ENCODE peak calls at places on chromosomes 4 and X, in ten cellular contexts. One of them, this sample, is unnamed.

GRCh38 chr4:7936963-7937362 is 2.7 kb downstream of the AFAP1 start:
- DNase-seq in effector memory CD4-positive, alpha-beta T cell: no peak
- DNase-seq in heart left ventricle: no peak
- DNase-seq in esophagus muscularis mucosa: no peak
- DNase-seq in hepatocyte: no peak
- DNase-seq in activated CD8-positive, alpha-beta memory T cell treated with anti-CD3 and anti-CD28 coated beads for 1 hour: no peak
- DNase-seq in nephron progenitor cell: no peak
- DNase-seq in iPS-NIHi11: no peak
- DNase-seq in stimulated activated CD4-positive, alpha-beta T cell treated with anti-CD3 and anti-CD28 coated beads, Interleukin-2, amount 100 ng/mL, for 48 hours: no peak
- DNase-seq in stimulated activated CD8-positive, alpha-beta memory T cell treated with anti-CD3 and anti-CD28 coated beads, Interleukin-7, amount 100 ng/mL, for 1 hour: no peak
- DNase-seq in this sample: no peak

GRCh38 chrX:39985551-39985950 is 112.2 kb downstream of the BCOR start:
- DNase-seq in iPS-NIHi11: no peak
- DNase-seq in heart left ventricle: no peak
- DNase-seq in effector memory CD4-positive, alpha-beta T cell: no peak
- DNase-seq in activated CD8-positive, alpha-beta memory T cell treated with anti-CD3 and anti-CD28 coated beads for 1 hour: no peak
- DNase-seq in stimulated activated CD4-positive, alpha-beta T cell treated with anti-CD3 and anti-CD28 coated beads, Interleukin-2, amount 100 ng/mL, for 48 hours: no peak
- DNase-seq in stimulated activated CD8-positive, alpha-beta memory T cell treated with anti-CD3 and anti-CD28 coated beads, Interleukin-7, amount 100 ng/mL, for 1 hour: no peak
- DNase-seq in nephron progenitor cell: no peak
- DNase-seq in hepatocyte: no peak
- DNase-seq in esophagus muscularis mucosa: no peak
- DNase-seq in this sample: no peak

GRCh38 chrX:101383679-101384078 is 2.3 kb downstream of the BTK start:
- DNase-seq in nephron progenitor cell: no peak
- DNase-seq in iPS-NIHi11: no peak
- DNase-seq in stimulated activated CD8-positive, alpha-beta memory T cell treated with anti-CD3 and anti-CD28 coated beads, Interleukin-7, amount 100 ng/mL, for 1 hour: no peak
- DNase-seq in heart left ventricle: no peak
- DNase-seq in esophagus muscularis mucosa: no peak
- DNase-seq in effector memory CD4-positive, alpha-beta T cell: no peak
- DNase-seq in hepatocyte: no peak
- DNase-seq in stimulated activated CD4-positive, alpha-beta T cell treated with anti-CD3 and anti-CD28 coated beads, Interleukin-2, amount 100 ng/mL, for 48 hours: no peak
- DNase-seq in activated CD8-positive, alpha-beta memory T cell treated with anti-CD3 and anti-CD28 coated beads for 1 hour: no peak
- DNase-seq in this sample: no peak

GRCh38 chrX:129556806-129557315 is 16.8 kb downstream of the OCRL start:
- DNase-seq in hepatocyte: no peak
- DNase-seq in activated CD8-positive, alpha-beta memory T cell treated with anti-CD3 and anti-CD28 coated beads for 1 hour: no peak
- DNase-seq in esophagus muscularis mucosa: no peak
- DNase-seq in stimulated activated CD8-positive, alpha-beta memory T cell treated with anti-CD3 and anti-CD28 coated beads, Interleukin-7, amount 100 ng/mL, for 1 hour: no peak
- DNase-seq in effector memory CD4-positive, alpha-beta T cell: no peak
- DNase-seq in heart left ventricle: no peak
- DNase-seq in iPS-NIHi11: no peak
- DNase-seq in nephron progenitor cell: no peak
- DNase-seq in stimulated activated CD4-positive, alpha-beta T cell treated with anti-CD3 and anti-CD28 coated beads, Interleukin-2, amount 100 ng/mL, for 48 hours: no peak
- DNase-seq in this sample: no peak

GRCh38 chrX:130637591-130637990 is 235.8 kb downstream of the RBMX2 start:
- DNase-seq in iPS-NIHi11: no peak
- DNase-seq in effector memory CD4-positive, alpha-beta T cell: no peak
- DNase-seq in esophagus muscularis mucosa: no peak
- DNase-seq in activated CD8-positive, alpha-beta memory T cell treated with anti-CD3 and anti-CD28 coated beads for 1 hour: no peak
- DNase-seq in heart left ventricle: no peak
- DNase-seq in hepatocyte: no peak
- DNase-seq in nephron progenitor cell: no peak
- DNase-seq in stimulated activated CD8-positive, alpha-beta memory T cell treated with anti-CD3 and anti-CD28 coated beads, Interleukin-7, amount 100 ng/mL, for 1 hour: no peak
- DNase-seq in stimulated activated CD4-positive, alpha-beta T cell treated with anti-CD3 and anti-CD28 coated beads, Interleukin-2, amount 100 ng/mL, for 48 hours: no peak
- DNase-seq in this sample: no peak

GRCh38 chrX:16113978-16114554 is 9.3 kb upstream of the GRPR start:
- DNase-seq in heart left ventricle: no peak
- DNase-seq in esophagus muscularis mucosa: no peak
- DNase-seq in iPS-NIHi11: no peak
- DNase-seq in stimulated activated CD4-positive, alpha-beta T cell treated with anti-CD3 and anti-CD28 coated beads, Interleukin-2, amount 100 ng/mL, for 48 hours: no peak
- DNase-seq in effector memory CD4-positive, alpha-beta T cell: no peak
- DNase-seq in stimulated activated CD8-positive, alpha-beta memory T cell treated with anti-CD3 and anti-CD28 coated beads, Interleukin-7, amount 100 ng/mL, for 1 hour: no peak
- DNase-seq in nephron progenitor cell: no peak
- DNase-seq in activated CD8-positive, alpha-beta memory T cell treated with anti-CD3 and anti-CD28 coated beads for 1 hour: no peak
- DNase-seq in hepatocyte: no peak
- DNase-seq in this sample: no peak

GRCh38 chr4:98615991-98616390 is 42.4 kb downstream of the TSPAN5 start:
- DNase-seq in nephron progenitor cell: no peak
- DNase-seq in activated CD8-positive, alpha-beta memory T cell treated with anti-CD3 and anti-CD28 coated beads for 1 hour: no peak
- DNase-seq in stimulated activated CD4-positive, alpha-beta T cell treated with anti-CD3 and anti-CD28 coated beads, Interleukin-2, amount 100 ng/mL, for 48 hours: no peak
- DNase-seq in effector memory CD4-positive, alpha-beta T cell: no peak
- DNase-seq in iPS-NIHi11: no peak
- DNase-seq in stimulated activated CD8-positive, alpha-beta memory T cell treated with anti-CD3 and anti-CD28 coated beads, Interleukin-7, amount 100 ng/mL, for 1 hour: no peak
- DNase-seq in hepatocyte: no peak
- DNase-seq in heart left ventricle: no peak
- DNase-seq in esophagus muscularis mucosa: no peak
- DNase-seq in this sample: no peak

GRCh38 chrX:74242050-74242449 is 61.9 kb upstream of the ZCCHC13 start:
- DNase-seq in effector memory CD4-positive, alpha-beta T cell: no peak
- DNase-seq in stimulated activated CD8-positive, alpha-beta memory T cell treated with anti-CD3 and anti-CD28 coated beads, Interleukin-7, amount 100 ng/mL, for 1 hour: no peak
- DNase-seq in heart left ventricle: no peak
- DNase-seq in stimulated activated CD4-positive, alpha-beta T cell treated with anti-CD3 and anti-CD28 coated beads, Interleukin-2, amount 100 ng/mL, for 48 hours: no peak
- DNase-seq in nephron progenitor cell: no peak
- DNase-seq in hepatocyte: no peak
- DNase-seq in activated CD8-positive, alpha-beta memory T cell treated with anti-CD3 and anti-CD28 coated beads for 1 hour: no peak
- DNase-seq in esophagus muscularis mucosa: no peak
- DNase-seq in iPS-NIHi11: no peak
- DNase-seq in this sample: no peak

GRCh38 chr4:11710484-11710883 is 281.8 kb upstream of the HS3ST1 start:
- DNase-seq in activated CD8-positive, alpha-beta memory T cell treated with anti-CD3 and anti-CD28 coated beads for 1 hour: no peak
- DNase-seq in stimulated activated CD8-positive, alpha-beta memory T cell treated with anti-CD3 and anti-CD28 coated beads, Interleukin-7, amount 100 ng/mL, for 1 hour: no peak
- DNase-seq in heart left ventricle: no peak
- DNase-seq in effector memory CD4-positive, alpha-beta T cell: no peak
- DNase-seq in nephron progenitor cell: no peak
- DNase-seq in stimulated activated CD4-positive, alpha-beta T cell treated with anti-CD3 and anti-CD28 coated beads, Interleukin-2, amount 100 ng/mL, for 48 hours: no peak
- DNase-seq in iPS-NIHi11: no peak
- DNase-seq in esophagus muscularis mucosa: no peak
- DNase-seq in hepatocyte: no peak
- DNase-seq in this sample: no peak

GRCh38 chrX:129721414-129721813 is 17.4 kb upstream of the XPNPEP2 start:
- DNase-seq in stimulated activated CD4-positive, alpha-beta T cell treated with anti-CD3 and anti-CD28 coated beads, Interleukin-2, amount 100 ng/mL, for 48 hours: no peak
- DNase-seq in iPS-NIHi11: no peak
- DNase-seq in activated CD8-positive, alpha-beta memory T cell treated with anti-CD3 and anti-CD28 coated beads for 1 hour: no peak
- DNase-seq in effector memory CD4-positive, alpha-beta T cell: no peak
- DNase-seq in heart left ventricle: no peak
- DNase-seq in hepatocyte: no peak
- DNase-seq in esophagus muscularis mucosa: no peak
- DNase-seq in nephron progenitor cell: no peak
- DNase-seq in stimulated activated CD8-positive, alpha-beta memory T cell treated with anti-CD3 and anti-CD28 coated beads, Interleukin-7, amount 100 ng/mL, for 1 hour: no peak
- DNase-seq in this sample: no peak

GRCh38 chrX:77900688-77901087 is 1.4 kb downstream of the COX7B start:
- DNase-seq in stimulated activated CD8-positive, alpha-beta memory T cell treated with anti-CD3 and anti-CD28 coated beads, Interleukin-7, amount 100 ng/mL, for 1 hour: no peak
- DNase-seq in nephron progenitor cell: no peak
- DNase-seq in activated CD8-positive, alpha-beta memory T cell treated with anti-CD3 and anti-CD28 coated beads for 1 hour: no peak
- DNase-seq in heart left ventricle: no peak
- DNase-seq in iPS-NIHi11: no peak
- DNase-seq in effector memory CD4-positive, alpha-beta T cell: no peak
- DNase-seq in hepatocyte: no peak
- DNase-seq in stimulated activated CD4-positive, alpha-beta T cell treated with anti-CD3 and anti-CD28 coated beads, Interleukin-2, amount 100 ng/mL, for 48 hours: no peak
- DNase-seq in esophagus muscularis mucosa: no peak
- DNase-seq in this sample: no peak

GRCh38 chr4:52015366-52015765 is 4.8 kb downstream of the LRRC66 start:
- DNase-seq in effector memory CD4-positive, alpha-beta T cell: no peak
- DNase-seq in iPS-NIHi11: peak
- DNase-seq in nephron progenitor cell: no peak
- DNase-seq in hepatocyte: peak
- DNase-seq in esophagus muscularis mucosa: no peak
- DNase-seq in heart left ventricle: no peak
- DNase-seq in stimulated activated CD8-positive, alpha-beta memory T cell treated with anti-CD3 and anti-CD28 coated beads, Interleukin-7, amount 100 ng/mL, for 1 hour: no peak
- DNase-seq in stimulated activated CD4-positive, alpha-beta T cell treated with anti-CD3 and anti-CD28 coated beads, Interleukin-2, amount 100 ng/mL, for 48 hours: no peak
- DNase-seq in activated CD8-positive, alpha-beta memory T cell treated with anti-CD3 and anti-CD28 coated beads for 1 hour: no peak
- DNase-seq in this sample: no peak

GRCh38 chr4:54840992-54841768 is 183.4 kb downstream of the KIT start:
- DNase-seq in activated CD8-positive, alpha-beta memory T cell treated with anti-CD3 and anti-CD28 coated beads for 1 hour: no peak
- DNase-seq in nephron progenitor cell: no peak
- DNase-seq in iPS-NIHi11: no peak
- DNase-seq in stimulated activated CD8-positive, alpha-beta memory T cell treated with anti-CD3 and anti-CD28 coated beads, Interleukin-7, amount 100 ng/mL, for 1 hour: no peak
- DNase-seq in stimulated activated CD4-positive, alpha-beta T cell treated with anti-CD3 and anti-CD28 coated beads, Interleukin-2, amount 100 ng/mL, for 48 hours: no peak
- DNase-seq in heart left ventricle: no peak
- DNase-seq in hepatocyte: peak
- DNase-seq in esophagus muscularis mucosa: no peak
- DNase-seq in effector memory CD4-positive, alpha-beta T cell: no peak
- DNase-seq in this sample: no peak

GRCh38 chrX:30538271-30538670 is 39.3 kb downstream of the TASL start:
- DNase-seq in iPS-NIHi11: no peak
- DNase-seq in activated CD8-positive, alpha-beta memory T cell treated with anti-CD3 and anti-CD28 coated beads for 1 hour: no peak
- DNase-seq in esophagus muscularis mucosa: no peak
- DNase-seq in stimulated activated CD8-positive, alpha-beta memory T cell treated with anti-CD3 and anti-CD28 coated beads, Interleukin-7, amount 100 ng/mL, for 1 hour: no peak
- DNase-seq in effector memory CD4-positive, alpha-beta T cell: no peak
- DNase-seq in hepatocyte: no peak
- DNase-seq in stimulated activated CD4-positive, alpha-beta T cell treated with anti-CD3 and anti-CD28 coated beads, Interleukin-2, amount 100 ng/mL, for 48 hours: no peak
- DNase-seq in heart left ventricle: no peak
- DNase-seq in nephron progenitor cell: no peak
- DNase-seq in this sample: no peak

GRCh38 chrX:119529355-119530276 is 35.6 kb downstream of the STEEP1 start:
- DNase-seq in effector memory CD4-positive, alpha-beta T cell: no peak
- DNase-seq in nephron progenitor cell: no peak
- DNase-seq in stimulated activated CD4-positive, alpha-beta T cell treated with anti-CD3 and anti-CD28 coated beads, Interleukin-2, amount 100 ng/mL, for 48 hours: no peak
- DNase-seq in activated CD8-positive, alpha-beta memory T cell treated with anti-CD3 and anti-CD28 coated beads for 1 hour: no peak
- DNase-seq in heart left ventricle: no peak
- DNase-seq in esophagus muscularis mucosa: no peak
- DNase-seq in iPS-NIHi11: no peak
- DNase-seq in hepatocyte: no peak
- DNase-seq in stimulated activated CD8-positive, alpha-beta memory T cell treated with anti-CD3 and anti-CD28 coated beads, Interleukin-7, amount 100 ng/mL, for 1 hour: no peak
- DNase-seq in this sample: no peak

GRCh38 chr4:88725986-88726385 is 28.4 kb upstream of the NAP1L5 start:
- DNase-seq in activated CD8-positive, alpha-beta memory T cell treated with anti-CD3 and anti-CD28 coated beads for 1 hour: no peak
- DNase-seq in effector memory CD4-positive, alpha-beta T cell: no peak
- DNase-seq in esophagus muscularis mucosa: no peak
- DNase-seq in stimulated activated CD8-positive, alpha-beta memory T cell treated with anti-CD3 and anti-CD28 coated beads, Interleukin-7, amount 100 ng/mL, for 1 hour: no peak
- DNase-seq in stimulated activated CD4-positive, alpha-beta T cell treated with anti-CD3 and anti-CD28 coated beads, Interleukin-2, amount 100 ng/mL, for 48 hours: no peak
- DNase-seq in heart left ventricle: no peak
- DNase-seq in nephron progenitor cell: no peak
- DNase-seq in hepatocyte: no peak
- DNase-seq in iPS-NIHi11: no peak
- DNase-seq in this sample: no peak

GRCh38 chrX:15834827-15835595 is 19.6 kb downstream of the AP1S2 start:
- DNase-seq in nephron progenitor cell: no peak
- DNase-seq in hepatocyte: peak
- DNase-seq in esophagus muscularis mucosa: no peak
- DNase-seq in effector memory CD4-positive, alpha-beta T cell: no peak
- DNase-seq in iPS-NIHi11: no peak
- DNase-seq in activated CD8-positive, alpha-beta memory T cell treated with anti-CD3 and anti-CD28 coated beads for 1 hour: no peak
- DNase-seq in heart left ventricle: no peak
- DNase-seq in stimulated activated CD4-positive, alpha-beta T cell treated with anti-CD3 and anti-CD28 coated beads, Interleukin-2, amount 100 ng/mL, for 48 hours: no peak
- DNase-seq in stimulated activated CD8-positive, alpha-beta memory T cell treated with anti-CD3 and anti-CD28 coated beads, Interleukin-7, amount 100 ng/mL, for 1 hour: no peak
- DNase-seq in this sample: no peak

GRCh38 chrX:44669626-44670025 is 127.0 kb upstream of the FUNDC1 start:
- DNase-seq in stimulated activated CD4-positive, alpha-beta T cell treated with anti-CD3 and anti-CD28 coated beads, Interleukin-2, amount 100 ng/mL, for 48 hours: no peak
- DNase-seq in activated CD8-positive, alpha-beta memory T cell treated with anti-CD3 and anti-CD28 coated beads for 1 hour: no peak
- DNase-seq in esophagus muscularis mucosa: no peak
- DNase-seq in heart left ventricle: no peak
- DNase-seq in stimulated activated CD8-positive, alpha-beta memory T cell treated with anti-CD3 and anti-CD28 coated beads, Interleukin-7, amount 100 ng/mL, for 1 hour: no peak
- DNase-seq in nephron progenitor cell: no peak
- DNase-seq in hepatocyte: no peak
- DNase-seq in iPS-NIHi11: no peak
- DNase-seq in effector memory CD4-positive, alpha-beta T cell: no peak
- DNase-seq in this sample: no peak

GRCh38 chr4:97770222-97770621 is 373.1 kb downstream of the STPG2 start:
- DNase-seq in stimulated activated CD8-positive, alpha-beta memory T cell treated with anti-CD3 and anti-CD28 coated beads, Interleukin-7, amount 100 ng/mL, for 1 hour: no peak
- DNase-seq in esophagus muscularis mucosa: no peak
- DNase-seq in hepatocyte: no peak
- DNase-seq in heart left ventricle: no peak
- DNase-seq in effector memory CD4-positive, alpha-beta T cell: no peak
- DNase-seq in activated CD8-positive, alpha-beta memory T cell treated with anti-CD3 and anti-CD28 coated beads for 1 hour: no peak
- DNase-seq in iPS-NIHi11: no peak
- DNase-seq in stimulated activated CD4-positive, alpha-beta T cell treated with anti-CD3 and anti-CD28 coated beads, Interleukin-2, amount 100 ng/mL, for 48 hours: no peak
- DNase-seq in nephron progenitor cell: no peak
- DNase-seq in this sample: no peak

GRCh38 chr4:13483142-13484044 is 747 bp downstream of the RAB28 start:
- DNase-seq in stimulated activated CD4-positive, alpha-beta T cell treated with anti-CD3 and anti-CD28 coated beads, Interleukin-2, amount 100 ng/mL, for 48 hours: peak
- DNase-seq in stimulated activated CD8-positive, alpha-beta memory T cell treated with anti-CD3 and anti-CD28 coated beads, Interleukin-7, amount 100 ng/mL, for 1 hour: no peak
- DNase-seq in iPS-NIHi11: peak
- DNase-seq in hepatocyte: peak
- DNase-seq in effector memory CD4-positive, alpha-beta T cell: no peak
- DNase-seq in nephron progenitor cell: peak
- DNase-seq in heart left ventricle: peak
- DNase-seq in activated CD8-positive, alpha-beta memory T cell treated with anti-CD3 and anti-CD28 coated beads for 1 hour: no peak
- DNase-seq in esophagus muscularis mucosa: peak
- DNase-seq in this sample: no peak

GRCh38 chr4:749771-750666 is 44.4 kb downstream of the PCGF3 start:
- DNase-seq in nephron progenitor cell: no peak
- DNase-seq in stimulated activated CD4-positive, alpha-beta T cell treated with anti-CD3 and anti-CD28 coated beads, Interleukin-2, amount 100 ng/mL, for 48 hours: no peak
- DNase-seq in stimulated activated CD8-positive, alpha-beta memory T cell treated with anti-CD3 and anti-CD28 coated beads, Interleukin-7, amount 100 ng/mL, for 1 hour: no peak
- DNase-seq in hepatocyte: no peak
- DNase-seq in esophagus muscularis mucosa: no peak
- DNase-seq in effector memory CD4-positive, alpha-beta T cell: no peak
- DNase-seq in iPS-NIHi11: no peak
- DNase-seq in activated CD8-positive, alpha-beta memory T cell treated with anti-CD3 and anti-CD28 coated beads for 1 hour: no peak
- DNase-seq in heart left ventricle: no peak
- DNase-seq in this sample: no peak

GRCh38 chr4:19213388-19213787 is 1038.3 kb upstream of the SLIT2 start:
- DNase-seq in iPS-NIHi11: no peak
- DNase-seq in hepatocyte: no peak
- DNase-seq in activated CD8-positive, alpha-beta memory T cell treated with anti-CD3 and anti-CD28 coated beads for 1 hour: no peak
- DNase-seq in heart left ventricle: no peak
- DNase-seq in nephron progenitor cell: no peak
- DNase-seq in esophagus muscularis mucosa: no peak
- DNase-seq in stimulated activated CD8-positive, alpha-beta memory T cell treated with anti-CD3 and anti-CD28 coated beads, Interleukin-7, amount 100 ng/mL, for 1 hour: no peak
- DNase-seq in effector memory CD4-positive, alpha-beta T cell: no peak
- DNase-seq in stimulated activated CD4-positive, alpha-beta T cell treated with anti-CD3 and anti-CD28 coated beads, Interleukin-2, amount 100 ng/mL, for 48 hours: no peak
- DNase-seq in this sample: no peak

GRCh38 chrX:133495464-133496391 is 80.4 kb upstream of the GPC4 start:
- DNase-seq in stimulated activated CD8-positive, alpha-beta memory T cell treated with anti-CD3 and anti-CD28 coated beads, Interleukin-7, amount 100 ng/mL, for 1 hour: no peak
- DNase-seq in stimulated activated CD4-positive, alpha-beta T cell treated with anti-CD3 and anti-CD28 coated beads, Interleukin-2, amount 100 ng/mL, for 48 hours: no peak
- DNase-seq in hepatocyte: peak
- DNase-seq in heart left ventricle: no peak
- DNase-seq in activated CD8-positive, alpha-beta memory T cell treated with anti-CD3 and anti-CD28 coated beads for 1 hour: no peak
- DNase-seq in iPS-NIHi11: no peak
- DNase-seq in nephron progenitor cell: no peak
- DNase-seq in effector memory CD4-positive, alpha-beta T cell: no peak
- DNase-seq in esophagus muscularis mucosa: no peak
- DNase-seq in this sample: no peak

GRCh38 chr4:112517067-112517588 is 1.1 kb upstream of the NEUROG2 start:
- DNase-seq in stimulated activated CD8-positive, alpha-beta memory T cell treated with anti-CD3 and anti-CD28 coated beads, Interleukin-7, amount 100 ng/mL, for 1 hour: no peak
- DNase-seq in iPS-NIHi11: no peak
- DNase-seq in hepatocyte: no peak
- DNase-seq in heart left ventricle: no peak
- DNase-seq in nephron progenitor cell: peak
- DNase-seq in stimulated activated CD4-positive, alpha-beta T cell treated with anti-CD3 and anti-CD28 coated beads, Interleukin-2, amount 100 ng/mL, for 48 hours: no peak
- DNase-seq in esophagus muscularis mucosa: no peak
- DNase-seq in activated CD8-positive, alpha-beta memory T cell treated with anti-CD3 and anti-CD28 coated beads for 1 hour: no peak
- DNase-seq in effector memory CD4-positive, alpha-beta T cell: no peak
- DNase-seq in this sample: no peak

GRCh38 chr4:112604590-112604989 is 32.1 kb downstream of the ZGRF1 start:
- DNase-seq in stimulated activated CD4-positive, alpha-beta T cell treated with anti-CD3 and anti-CD28 coated beads, Interleukin-2, amount 100 ng/mL, for 48 hours: peak
- DNase-seq in iPS-NIHi11: peak
- DNase-seq in stimulated activated CD8-positive, alpha-beta memory T cell treated with anti-CD3 and anti-CD28 coated beads, Interleukin-7, amount 100 ng/mL, for 1 hour: no peak
- DNase-seq in activated CD8-positive, alpha-beta memory T cell treated with anti-CD3 and anti-CD28 coated beads for 1 hour: no peak
- DNase-seq in heart left ventricle: no peak
- DNase-seq in hepatocyte: peak
- DNase-seq in nephron progenitor cell: peak
- DNase-seq in effector memory CD4-positive, alpha-beta T cell: no peak
- DNase-seq in esophagus muscularis mucosa: no peak
- DNase-seq in this sample: no peak

GRCh38 chr4:113998531-113998930 is 19.1 kb upstream of the ARSJ start:
- DNase-seq in nephron progenitor cell: no peak
- DNase-seq in hepatocyte: no peak
- DNase-seq in heart left ventricle: no peak
- DNase-seq in esophagus muscularis mucosa: no peak
- DNase-seq in stimulated activated CD8-positive, alpha-beta memory T cell treated with anti-CD3 and anti-CD28 coated beads, Interleukin-7, amount 100 ng/mL, for 1 hour: no peak
- DNase-seq in activated CD8-positive, alpha-beta memory T cell treated with anti-CD3 and anti-CD28 coated beads for 1 hour: no peak
- DNase-seq in iPS-NIHi11: no peak
- DNase-seq in effector memory CD4-positive, alpha-beta T cell: no peak
- DNase-seq in stimulated activated CD4-positive, alpha-beta T cell treated with anti-CD3 and anti-CD28 coated beads, Interleukin-2, amount 100 ng/mL, for 48 hours: no peak
- DNase-seq in this sample: no peak

GRCh38 chrX:15384304-15384703 is at the start of gene VEGFD:
- DNase-seq in iPS-NIHi11: no peak
- DNase-seq in hepatocyte: no peak
- DNase-seq in activated CD8-positive, alpha-beta memory T cell treated with anti-CD3 and anti-CD28 coated beads for 1 hour: no peak
- DNase-seq in esophagus muscularis mucosa: no peak
- DNase-seq in effector memory CD4-positive, alpha-beta T cell: no peak
- DNase-seq in stimulated activated CD4-positive, alpha-beta T cell treated with anti-CD3 and anti-CD28 coated beads, Interleukin-2, amount 100 ng/mL, for 48 hours: no peak
- DNase-seq in heart left ventricle: no peak
- DNase-seq in stimulated activated CD8-positive, alpha-beta memory T cell treated with anti-CD3 and anti-CD28 coated beads, Interleukin-7, amount 100 ng/mL, for 1 hour: no peak
- DNase-seq in nephron progenitor cell: no peak
- DNase-seq in this sample: no peak

This sample was measured in esophagus squamous epithelium.